ENCODE peak calls at places on chromosomes 5 and 9, in nine cellular contexts. V is activated CD4-positive, alpha-beta T cell treated with anti-CD3 and anti-CD28 coated beads for 4 hours; D is stimulated activated CD8-positive, alpha-beta memory T cell treated with anti-CD3 and anti-CD28 coated beads, Interleukin-15, amount 100 ng/mL, for 4 hours; Z is ELR; X is Kasumi-1; P is cardiac septum; N is fibroblast of pulmonary artery; J is ureter; O is AG10803. I is an unnamed sample.

GRCh38 chr9:133278161-133279131 is 3.4 kb upstream of the ABO start:
- DNase-seq in V (no peak), D (no peak), Z (no peak), X (no peak), P (no peak), N (no peak), J (peak; percentile 15), O (no peak), I (no peak)

GRCh38 chr9:98657897-98658296 is 50.8 kb downstream of the GABBR2 start:
- DNase-seq in V (no peak), D (no peak), Z (peak; percentile 71), X (no peak), P (no peak), N (peak; percentile 45), J (no peak), O (peak; percentile 92), I (no peak)

GRCh38 chr9:99172129-99173091 is 49.3 kb downstream of the ALG2 start:
- DNase-seq in V (no peak), D (no peak), Z (no peak), X (no peak), P (no peak), N (no peak), J (no peak), O (no peak), I (no peak)

GRCh38 chr5:5313081-5313736 is 109.3 kb upstream of the ICE1 start:
- DNase-seq in V (no peak), D (no peak), Z (no peak), X (no peak), P (peak; percentile 61), N (no peak), J (no peak), O (no peak), I (no peak)

GRCh38 chr9:129575818-129576217 is 45.1 kb downstream of the C9orf50 start:
- DNase-seq in V (no peak), D (no peak), Z (peak; percentile 49), X (peak; percentile 18), P (no peak), N (peak; percentile 62), J (no peak), O (no peak), I (no peak)

GRCh38 chr5:53001541-53001940 is 12.4 kb downstream of the ITGA2 start:
- DNase-seq in V (no peak), D (no peak), Z (peak; percentile 51), X (no peak), P (no peak), N (no peak), J (no peak), O (no peak), I (no peak)

GRCh38 chr9:134483361-134484184 is 157.3 kb downstream of the RXRA start:
- DNase-seq in V (no peak), D (no peak), Z (no peak), X (no peak), P (no peak), N (no peak), J (no peak), O (no peak), I (no peak)

GRCh38 chr9:5622019-5622418 is 6.9 kb upstream of the RIC1 start:
- DNase-seq in V (no peak), D (no peak), Z (peak; percentile 84), X (no peak), P (no peak), N (peak; percentile 84), J (no peak), O (peak; percentile 93), I (no peak)

GRCh38 chr9:4670591-4670990 is 4.3 kb upstream of the SPATA6L start:
- DNase-seq in V (no peak), D (no peak), Z (no peak), X (no peak), P (no peak), N (no peak), J (no peak), O (no peak), I (no peak)

GRCh38 chr9:117957267-117957666 is 253.1 kb downstream of the TLR4 start:
- DNase-seq in V (no peak), D (no peak), Z (no peak), X (no peak), P (no peak), N (no peak), J (peak; percentile 61), O (no peak), I (no peak)